ENCODE peak calls at places on chromosome 3, in nine cellular contexts. L is heart left ventricle, S is uterus, D is left ventricle myocardium inferior, N is aorta, A is right cardiac atrium, I is vagina, W is ascending aorta, Z is IMR-90. F is an unnamed sample. For H3K4me1, the result is how much of the 10 kb centered on the place peaks cover.

GRCh38 chr3:6860911-6861330 is at the start of gene GRM7:
- DNase-seq in I (no peak), Z (no peak), N (no peak), L (no peak), S (peak), A (peak), D (no peak), W (no peak), F (no peak)

GRCh38 chr3:127044996-127045395 is 62.1 kb downstream of the PLXNA1 start:
- DNase-seq in Z (peak), D (no peak), W (no peak), N (peak), L (no peak), S (no peak), A (no peak), I (no peak), F (no peak)

GRCh38 chr3:70824785-70825184 is 512.3 kb upstream of the MDFIC2 start:
- DNase-seq in D (no peak), L (no peak), N (no peak), Z (peak), W (no peak), A (no peak), I (no peak), S (no peak), F (no peak)

GRCh38 chr3:145243875-145244274 is 917.1 kb downstream of the PLOD2 start:
- DNase-seq in Z (peak), S (no peak), L (no peak), D (no peak), N (no peak), A (no peak), I (no peak), W (no peak), F (no peak)

GRCh38 chr3:177195242-177195940 is 1.9 kb downstream of the TBL1XR1 start:
- DNase-seq in W (no peak), L (peak), D (no peak), N (no peak), A (no peak), S (no peak), I (no peak), Z (no peak), F (no peak)

GRCh38 chr3:134594236-134594825 is 56.5 kb downstream of the KY start:
- DNase-seq in D (no peak), L (no peak), Z (no peak), N (peak), W (no peak), S (no peak), A (no peak), I (no peak), F (no peak)

GRCh38 chr3:126832933-126833332 is 128.9 kb downstream of the CHCHD6 start:
- DNase-seq in I (no peak), L (no peak), A (no peak), Z (no peak), N (no peak), D (no peak), S (no peak), W (no peak), F (no peak)

GRCh38 chr3:15309662-15310335 is 22.6 kb downstream of the SH3BP5 start:
- DNase-seq in S (no peak), D (no peak), L (no peak), I (no peak), Z (no peak), W (no peak), N (no peak), A (no peak), F (no peak)

GRCh38 chr3:21185816-21186314 is 565.1 kb downstream of the ZNF385D start:
- DNase-seq in L (no peak), W (no peak), D (no peak), I (no peak), N (no peak), Z (no peak), A (no peak), S (no peak), F (no peak)

DNA sequence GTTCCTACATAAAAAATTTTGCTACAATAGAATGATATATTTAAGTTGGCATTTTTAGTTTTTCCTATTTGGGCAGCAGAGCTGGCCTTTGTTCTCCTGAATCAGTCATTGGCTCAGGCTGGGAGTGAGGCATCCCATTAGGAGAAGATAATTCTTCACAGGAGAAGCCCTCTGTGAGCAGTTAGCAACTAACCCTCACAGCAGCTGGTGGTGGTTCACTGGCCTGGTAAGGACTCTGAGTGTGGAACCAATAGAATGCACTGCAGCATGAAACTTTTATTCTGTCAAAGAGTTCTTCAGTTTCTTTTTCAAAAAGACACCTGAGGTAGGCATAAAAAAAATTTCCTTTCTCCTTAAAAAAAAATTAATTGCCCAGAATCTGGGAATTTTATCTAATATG is 562.6 kb downstream of the ZNF385D start:
- DNase-seq in Z (no peak), W (no peak), S (no peak), A (no peak), I (no peak), D (no peak), L (no peak), N (no peak), F (no peak)
- H3K27ac ChIP-seq in Z (no peak), W (no peak), S (no peak), A (no peak), I (no peak), D (no peak), L (no peak), N (no peak), F (no peak)

GRCh38 chr3:169667380-169667671 is 3.8 kb upstream of the MECOM start:
- DNase-seq in L (no peak), W (no peak), D (no peak), S (no peak), A (no peak), Z (no peak), N (no peak), I (no peak), F (no peak)

GRCh38 chr3:169668957-169669681 is 5.6 kb upstream of the MECOM start:
- DNase-seq in W (no peak), I (no peak), S (peak), L (peak), N (peak), Z (peak), D (peak), A (peak), F (peak)

GRCh38 chr3:169667710-169668080 is 4.2 kb upstream of the MECOM start:
- DNase-seq in W (no peak), I (no peak), Z (no peak), D (no peak), S (no peak), L (no peak), N (no peak), A (no peak), F (no peak)

GRCh38 chr3:169669816-169670215 is 6.3 kb upstream of the MECOM start:
- DNase-seq in D (no peak), N (no peak), A (no peak), I (no peak), S (no peak), Z (no peak), L (no peak), W (no peak), F (no peak)

DNA sequence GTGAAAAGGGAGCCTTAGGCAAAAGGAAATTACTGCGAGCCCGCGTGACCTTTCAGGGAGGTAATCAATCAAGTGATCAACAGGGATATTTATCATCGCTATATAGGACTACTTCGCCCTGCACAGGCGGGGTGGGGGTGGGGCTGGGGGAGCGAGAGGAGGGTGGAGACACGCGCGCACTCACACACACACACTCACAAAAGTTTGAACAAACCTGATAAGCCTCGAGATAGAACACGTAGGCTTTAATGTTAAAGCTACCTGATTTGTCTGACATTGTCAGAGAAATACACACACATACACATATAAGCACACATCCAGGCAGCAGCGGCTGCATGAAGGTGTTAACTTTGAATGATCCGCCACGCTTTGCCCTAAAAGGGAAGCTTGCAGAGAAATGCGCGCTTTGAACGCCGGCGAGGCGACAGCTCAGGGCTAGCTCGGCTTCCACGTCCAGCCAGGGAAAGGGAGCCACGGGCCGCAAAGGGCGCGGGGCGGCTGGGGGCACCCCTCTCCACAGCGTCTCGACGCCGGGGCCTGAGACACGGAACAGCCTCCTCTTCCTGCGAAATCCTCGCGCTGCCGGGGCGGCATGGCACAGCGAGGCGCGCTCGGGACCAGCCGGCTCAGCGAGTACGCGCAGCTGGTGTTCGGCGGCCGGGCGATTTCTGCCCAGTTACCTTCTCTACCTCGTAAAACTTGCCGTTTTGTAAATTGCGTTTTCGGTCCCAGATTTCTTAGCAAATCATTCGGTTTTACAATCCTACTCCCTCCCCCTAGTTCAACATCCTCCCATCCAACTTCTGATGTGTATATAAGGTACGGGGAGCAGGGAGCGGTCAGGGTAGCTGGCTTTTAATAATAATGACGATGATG is 4.8 kb upstream of the MECOM start:
- DNase-seq in Z (peak), L (peak), N (peak), I (no peak), A (peak), W (no peak), S (no peak), D (no peak), F (no peak)
- H3K4me1 ChIP-seq in Z (under half), L (under half), N (under half), I (under half), A (under half), W (under half), S (under half), D (under half), F (under half)

DNA sequence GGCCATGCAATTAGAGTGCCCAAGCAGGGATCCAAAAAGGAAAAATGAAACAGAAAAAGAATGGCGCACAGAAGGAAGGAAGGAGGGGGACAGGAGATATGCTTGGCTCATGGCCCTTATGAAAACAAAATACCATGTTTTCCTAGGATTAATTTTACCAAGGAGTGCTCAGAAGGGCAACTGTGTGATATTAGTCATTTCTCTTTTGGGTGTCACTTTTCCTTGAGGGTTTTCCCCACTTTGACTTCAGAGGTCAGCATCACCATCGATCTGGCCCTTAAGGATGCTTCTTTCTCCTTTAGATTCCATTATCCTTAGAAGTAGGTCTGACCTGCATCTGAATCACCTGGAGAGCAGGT is 1.4 kb downstream of the PARP14 start:
- DNase-seq in W (no peak), D (no peak), A (no peak), L (no peak), I (no peak), S (no peak), Z (no peak), N (no peak), F (no peak)
- H3K27ac ChIP-seq in W (peak), D (peak), A (peak), L (peak), I (peak), S (peak), Z (no peak), N (no peak), F (peak)

GRCh38 chr3:193874512-193874911 is 261.4 kb upstream of the HES1 start:
- DNase-seq in L (no peak), N (no peak), W (no peak), D (no peak), S (no peak), Z (no peak), A (no peak), I (no peak), F (no peak)

GRCh38 chr3:193871093-193871485 is 264.9 kb upstream of the HES1 start:
- DNase-seq in N (no peak), S (no peak), Z (no peak), D (no peak), I (no peak), A (no peak), W (no peak), L (no peak), F (no peak)

GRCh38 chr3:193873802-193874201 is 262.1 kb upstream of the HES1 start:
- DNase-seq in N (no peak), S (no peak), Z (no peak), A (no peak), W (no peak), L (no peak), D (no peak), I (no peak), F (no peak)

GRCh38 chr3:193870376-193871092 is 265.4 kb upstream of the HES1 start:
- DNase-seq in N (no peak), A (no peak), D (no peak), L (no peak), Z (peak), I (no peak), S (no peak), W (no peak), F (no peak)

DNA sequence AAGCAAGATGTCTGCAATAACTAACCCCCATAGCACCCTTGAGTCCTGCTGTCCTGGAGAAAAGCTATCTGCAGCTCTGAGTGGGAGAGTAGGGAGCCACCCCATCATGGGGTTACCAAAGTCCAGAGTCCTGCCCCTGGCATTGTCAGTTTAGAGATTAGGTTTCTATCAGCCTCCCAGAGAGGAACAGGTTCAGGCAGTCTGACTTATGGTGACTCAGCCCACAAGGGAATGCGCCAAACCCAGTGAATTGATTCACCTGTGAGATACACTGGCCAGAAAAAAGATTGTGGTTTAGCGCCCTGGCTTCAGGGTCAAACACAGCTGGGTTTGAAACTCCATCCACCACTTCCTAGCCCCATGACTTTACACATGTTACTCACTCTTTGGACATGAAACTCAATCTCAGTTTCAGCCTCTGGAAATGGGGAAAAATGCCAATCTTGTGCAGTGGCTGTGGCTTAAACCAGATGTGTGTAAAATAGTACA is 263.6 kb upstream of the HES1 start:
- DNase-seq in D (no peak), W (no peak), L (no peak), N (no peak), I (no peak), A (no peak), S (no peak), Z (peak), F (no peak)
- H3K4me1 ChIP-seq in D (under half), W (under half), L (under half), N (under half), I (under half), A (under half), S (under half), Z (under half), F (under half)